ENCODE peak calls at places on chromosomes 2 and 18, in four cellular contexts. Z is GM12878, O is K562, J is HepG2. W is an unnamed sample.

GRCh38 chr2:23505984-23506380 is 121.0 kb downstream of the KLHL29 start:
- DNase-seq in Z (no peak), O (no peak), J (no peak), W (no peak)

GRCh38 chr18:36993068-36993467 is 164.1 kb downstream of the KIAA1328 start:
- DNase-seq in Z (no peak), O (no peak), J (no peak), W (no peak)

GRCh38 chr18:12765127-12765526 is 62.3 kb downstream of the PSMG2 start:
- DNase-seq in Z (no peak), O (no peak), J (no peak), W (no peak)

GRCh38 chr18:37434161-37434860 is 131.3 kb downstream of the CELF4 start:
- DNase-seq in Z (peak; percentile 11), O (no peak), J (no peak), W (no peak)

GRCh38 chr2:215633360-215633759 is 197.5 kb upstream of the FN1 start:
- DNase-seq in Z (no peak), O (no peak), J (no peak), W (no peak)

GRCh38 chr2:208568203-208568602 is 161.6 kb downstream of the PTH2R start:
- DNase-seq in Z (no peak), O (no peak), J (no peak), W (no peak)

GRCh38 chr2:24515335-24515734 is 24.3 kb downstream of the NCOA1 start:
- DNase-seq in Z (no peak), O (no peak), J (no peak), W (no peak)

GRCh38 chr2:111662771-111663470 is 221.1 kb downstream of the ANAPC1 start:
- DNase-seq in Z (no peak), O (no peak), J (no peak), W (no peak)

GRCh38 chr18:23131693-23132319 is 3.5 kb upstream of the CABLES1 start:
- DNase-seq in Z (peak; percentile 58), O (peak; percentile 83), J (peak; percentile 75), W (peak; percentile 78)

GRCh38 chr2:25885933-25886332 is 7.6 kb upstream of the ASXL2 start:
- DNase-seq in Z (no peak), O (no peak), J (peak; percentile 93), W (no peak)
- TF ChIP-seq FOXM1 in Z (no peak), O (no peak), J (no peak), W (no peak)

GRCh38 chr18:63336366-63337099 is 17.0 kb upstream of the BCL2 start:
- DNase-seq in Z (no peak), O (no peak), J (peak; percentile 79), W (no peak)
- TF ChIP-seq GABPA in Z (no peak), O (no peak), J (no peak), W (no peak)

GRCh38 chr2:236177604-236177966 is 9.4 kb upstream of the GBX2 start:
- DNase-seq in Z (no peak), O (peak; percentile 42), J (peak; percentile 57), W (peak; percentile 87)
- TF ChIP-seq FOXM1 in Z (no peak), O (no peak), J (no peak), W (no peak)

GRCh38 chr2:133287709-133288108 is 280.6 kb downstream of the NCKAP5 start:
- DNase-seq in Z (no peak), O (no peak), J (no peak), W (no peak)
- TF ChIP-seq GABPA in Z (no peak), O (no peak), J (no peak), W (no peak)

GRCh38 chr18:6775702-6776101 is 46.2 kb downstream of the ARHGAP28 start:
- DNase-seq in Z (no peak), O (no peak), J (no peak), W (no peak)
- TF ChIP-seq FOXM1 in Z (no peak), O (no peak), J (no peak), W (no peak)

GRCh38 chr2:60995376-60995775 is 22.1 kb upstream of the PEX13 start:
- DNase-seq in Z (no peak), O (no peak), J (no peak), W (no peak)
- TF ChIP-seq GABPA in Z (no peak), O (no peak), J (no peak), W (no peak)

GRCh38 chr2:33215299-33215698 is 261.1 kb upstream of the RASGRP3 start:
- DNase-seq in Z (no peak), O (no peak), J (no peak), W (no peak)

GRCh38 chr2:33213244-33213643 is 263.2 kb upstream of the RASGRP3 start:
- DNase-seq in Z (no peak), O (no peak), J (no peak), W (no peak)

GRCh38 chr2:33213648-33214047 is 262.8 kb upstream of the RASGRP3 start:
- DNase-seq in Z (no peak), O (no peak), J (no peak), W (no peak)

GRCh38 chr2:33214857-33215256 is 261.6 kb upstream of the RASGRP3 start:
- DNase-seq in Z (no peak), O (no peak), J (no peak), W (no peak)

DNA sequence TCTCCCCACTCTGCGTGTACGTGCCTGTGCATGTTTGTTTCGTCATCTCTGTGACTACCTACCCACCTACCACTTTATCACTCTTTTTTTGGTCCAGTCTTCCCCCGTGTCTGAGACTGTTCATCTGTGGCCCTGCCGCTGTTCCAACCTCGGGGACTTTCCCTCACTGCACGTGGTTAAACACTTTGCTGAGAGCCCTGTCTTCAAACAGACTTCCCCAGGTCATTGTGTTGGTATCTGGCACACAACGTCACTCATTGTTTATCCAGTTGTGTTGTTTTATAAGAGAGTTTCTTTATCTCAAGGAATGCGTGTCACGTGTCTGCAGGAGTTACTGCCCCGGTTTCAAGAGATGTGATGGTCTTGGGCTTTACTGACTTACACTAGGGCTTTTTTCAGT is 262.0 kb upstream of the RASGRP3 start:
- DNase-seq in Z (no peak), O (no peak), J (no peak), W (no peak)
- TF ChIP-seq FOXM1 in Z (no peak), O (no peak), J (no peak), W (no peak)

DNA sequence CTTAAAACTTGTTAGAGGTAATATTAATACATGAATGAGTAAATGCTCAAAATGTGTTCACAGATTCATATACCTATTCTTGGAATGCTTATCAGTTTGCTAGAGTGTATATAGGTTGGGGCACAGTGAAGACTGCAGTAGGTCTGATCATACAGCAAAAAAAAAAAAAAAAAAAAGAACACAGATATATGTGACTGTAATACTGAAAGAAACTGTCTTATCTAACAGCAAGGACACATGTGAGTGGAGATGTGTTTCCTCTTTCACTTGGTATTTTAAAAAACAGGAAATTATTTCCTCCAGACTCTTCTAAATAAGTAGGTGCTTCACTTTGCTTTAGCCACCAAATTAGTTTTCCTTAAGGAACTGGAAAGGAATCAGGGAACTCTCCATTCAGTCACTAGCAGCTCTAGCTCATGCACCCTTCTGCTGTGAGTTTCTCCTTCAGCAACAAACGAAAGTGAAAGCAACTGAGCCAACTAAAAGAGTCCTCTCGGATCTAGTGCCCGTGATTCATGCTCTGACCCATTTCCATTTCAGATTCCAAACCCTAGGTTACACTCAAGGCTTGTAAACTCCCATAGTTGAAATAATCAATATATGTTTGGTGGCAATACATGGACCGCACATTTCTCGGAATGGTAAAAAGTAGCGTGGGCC is 98.5 kb downstream of the DSEL start:
- DNase-seq in Z (peak; percentile 5), O (no peak), J (peak; percentile 23), W (no peak)
- TF ChIP-seq GABPA in Z (no peak), O (no peak), J (no peak), W (no peak)

W was measured in SK-N-SH.